ENCODE peak calls at places on chromosomes 16 and 17, in seven cellular contexts. X is ovary, B is heart left ventricle, O is breast epithelium, N is Panc1, D is choroid plexus epithelial cell, C is spleen. A is an unnamed sample.

GRCh38 chr16:75236232-75236631 is 15.2 kb downstream of the BCAR1 start:
- DNase-seq in D (no peak), O (no peak), N (no peak), X (no peak), B (no peak), C (no peak), A (no peak)

GRCh38 chr17:81983639-81984373 is 6.4 kb downstream of the ASPSCR1 start:
- DNase-seq in D (no peak), B (no peak), X (no peak), N (no peak), C (no peak), O (no peak), A (no peak)

GRCh38 chr16:51876934-51877333 is 670.0 kb downstream of the TOX3 start:
- DNase-seq in C (no peak), X (no peak), O (no peak), N (no peak), B (no peak), D (no peak), A (no peak)

GRCh38 chr17:10631701-10632100 is 25.4 kb downstream of the MYH3 start:
- DNase-seq in X (no peak), N (no peak), O (no peak), C (peak; percentile 64), D (no peak), B (no peak), A (no peak)

GRCh38 chr17:10727192-10727591 is 2.6 kb downstream of the TMEM220 start:
- DNase-seq in O (no peak), C (no peak), D (no peak), X (no peak), N (no peak), B (no peak), A (no peak)

GRCh38 chr17:4365628-4366311 is 705 bp downstream of the UBE2G1 start:
- DNase-seq in D (no peak), X (peak; percentile 67), C (peak; percentile 92), O (no peak), B (peak; percentile 47), N (no peak), A (peak; percentile 83)

GRCh38 chr17:9024497-9024896 is 3.2 kb downstream of the NTN1 start:
- DNase-seq in B (no peak), O (no peak), N (no peak), X (no peak), D (no peak), C (no peak), A (no peak)

GRCh38 chr17:72998343-72998742 is 94.1 kb downstream of the SLC39A11 start:
- DNase-seq in X (no peak), C (no peak), B (no peak), O (no peak), D (no peak), N (no peak), A (no peak)

GRCh38 chr16:73020409-73020884 is 27.5 kb downstream of the ZFHX3 start:
- DNase-seq in O (no peak), D (peak; percentile 86), C (no peak), B (peak; percentile 90), N (peak; percentile 33), X (no peak), A (no peak)

GRCh38 chr16:67451704-67452435 is 20.9 kb downstream of the HSD11B2 start:
- DNase-seq in X (no peak), O (no peak), D (no peak), N (no peak), B (no peak), C (no peak), A (no peak)

GRCh38 chr17:72205801-72206200 is 85.0 kb downstream of the SOX9 start:
- DNase-seq in O (no peak), D (no peak), C (no peak), N (no peak), B (no peak), X (no peak), A (no peak)

GRCh38 chr17:32486701-32487459 is at the start of gene CDK5R1:
- DNase-seq in C (peak; percentile 94), X (peak; percentile 82), D (peak; percentile 60), O (no peak), B (peak; percentile 72), N (no peak), A (peak; percentile 85)

GRCh38 chr16:68668266-68668665 is 23.2 kb downstream of the CDH3 start:
- DNase-seq in N (no peak), C (no peak), X (no peak), B (no peak), D (no peak), O (no peak), A (no peak)

GRCh38 chr17:51951737-51952136 is 206.8 kb downstream of the CA10 start:
- DNase-seq in N (no peak), D (no peak), X (no peak), O (no peak), C (no peak), B (no peak), A (no peak)

GRCh38 chr17:77425791-77426641 is 285.2 kb downstream of the SEC14L1 start:
- DNase-seq in N (no peak), O (no peak), B (peak; percentile 36), D (peak; percentile 93), C (no peak), X (peak; percentile 68), A (no peak)

GRCh38 chr17:48589831-48590602 is at the start of gene HOXB3:
- DNase-seq in D (no peak), X (no peak), O (no peak), C (no peak), N (no peak), B (no peak), A (peak; percentile 85)
- H3K4me3 ChIP-seq in D (no peak within 1 kb of the TSS), X (peak within 1 kb of the TSS; percentile 27), O (peak within 1 kb of the TSS; percentile 7), C (peak within 1 kb of the TSS; percentile 7), N (peak within 1 kb of the TSS; percentile 99), B (no peak within 1 kb of the TSS), A (peak within 1 kb of the TSS; percentile 93)

GRCh38 chr16:30870904-30871303 is 23.0 kb downstream of the BCL7C start:
- DNase-seq in C (no peak), D (no peak), O (no peak), X (no peak), B (no peak), N (no peak), A (no peak)

GRCh38 chr16:30875881-30876791 is 17.7 kb downstream of the BCL7C start:
- DNase-seq in D (peak; percentile 25), N (no peak), C (no peak), B (no peak), X (no peak), O (no peak), A (no peak)

GRCh38 chr16:30876867-30877266 is 17.0 kb downstream of the BCL7C start:
- DNase-seq in C (no peak), D (no peak), O (no peak), N (no peak), B (no peak), X (no peak), A (no peak)

GRCh38 chr16:30874244-30874820 is 19.5 kb downstream of the BCL7C start:
- DNase-seq in C (peak; percentile 54), O (no peak), X (no peak), D (no peak), N (no peak), B (peak; percentile 30), A (no peak)

GRCh38 chr16:30874821-30875717 is 18.8 kb downstream of the BCL7C start:
- DNase-seq in D (peak; percentile 91), C (peak; percentile 99), B (peak; percentile 96), X (peak; percentile 88), O (peak; percentile 90), N (peak; percentile 61), A (peak; percentile 97)
- TF ChIP-seq CTCF in D (no peak), C (peak; percentile 18), B (no peak), X (no peak), O (no peak), N (no peak), A (no peak)

GRCh38 chr16:27197004-27197403 is 6.3 kb upstream of the KDM8 start:
- DNase-seq in X (no peak), O (no peak), N (no peak), D (no peak), B (no peak), C (no peak), A (no peak)

GRCh38 chr16:27199747-27200146 is 3.6 kb upstream of the KDM8 start:
- DNase-seq in D (peak; percentile 46), N (no peak), O (no peak), C (peak; percentile 47), X (no peak), B (no peak), A (no peak)

GRCh38 chr16:27195941-27196595 is 7.3 kb upstream of the KDM8 start:
- DNase-seq in C (no peak), O (no peak), N (no peak), D (no peak), B (no peak), X (no peak), A (no peak)

GRCh38 chr16:27198451-27199234 is 4.7 kb upstream of the KDM8 start:
- DNase-seq in O (no peak), C (no peak), B (no peak), D (no peak), X (no peak), N (no peak), A (no peak)

DNA sequence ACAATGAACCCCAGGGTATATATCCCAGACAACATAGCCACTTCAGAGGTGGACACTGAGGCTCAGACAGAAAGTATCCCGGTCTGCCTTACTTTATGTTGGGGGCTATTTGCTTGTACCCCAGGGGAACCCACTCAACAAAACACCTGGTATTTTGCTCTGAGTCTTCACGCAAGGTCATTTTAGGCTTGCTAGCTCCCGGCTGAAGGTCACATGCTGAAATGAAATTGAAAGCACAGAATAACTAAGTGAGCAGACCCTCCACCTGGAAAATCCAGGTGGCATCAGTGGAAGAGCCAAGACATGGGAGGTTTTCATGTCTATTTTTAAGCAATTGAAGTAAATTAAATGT is 4.1 kb upstream of the KDM8 start:
- DNase-seq in B (no peak), X (no peak), C (no peak), N (no peak), D (no peak), O (no peak), A (no peak)
- H3K4me3 ChIP-seq in B (no peak overlapping the region), X (no peak overlapping the region), C (no peak overlapping the region), N (no peak overlapping the region), D (no peak overlapping the region), O (no peak overlapping the region), A (no peak overlapping the region)

DNA sequence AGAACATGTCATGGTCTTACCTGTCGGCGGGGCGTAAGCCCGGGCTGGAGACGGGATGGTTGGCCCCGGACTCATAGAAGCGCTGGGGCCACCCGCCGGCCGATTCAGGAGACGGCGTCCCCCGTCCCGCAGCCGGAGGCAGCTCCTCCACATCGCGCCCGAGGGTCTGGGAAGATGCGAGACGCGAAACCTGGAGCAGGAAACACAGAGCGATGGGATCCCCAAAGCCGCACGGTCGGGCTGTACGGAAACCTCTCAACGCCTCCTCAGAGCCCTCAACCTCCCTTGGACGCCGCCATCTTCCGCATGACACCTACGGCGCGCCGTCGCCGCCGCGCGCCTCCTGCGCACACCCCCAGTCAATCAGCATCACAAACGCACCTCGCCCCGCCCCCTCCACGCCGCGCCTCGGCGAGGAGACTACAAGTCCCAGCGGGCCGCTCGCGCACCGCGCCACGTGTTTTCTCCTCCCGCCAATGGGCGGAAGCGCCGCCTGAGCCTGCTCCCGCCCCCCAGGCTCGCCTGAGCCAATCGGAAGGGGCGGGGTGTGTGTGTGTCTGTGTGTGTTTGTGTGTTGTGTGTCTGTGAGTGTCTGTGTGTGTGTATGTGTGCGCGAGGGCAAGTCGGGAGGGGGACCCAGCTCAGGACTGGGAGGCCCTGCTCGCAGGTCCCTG is at the start of the genes ATPAF2 and GID4:
- DNase-seq in D (peak; percentile 99), O (peak; percentile 100), B (peak; percentile 100), C (peak; percentile 100), N (peak; percentile 92), X (peak; percentile 100), A (peak; percentile 100)
- TF ChIP-seq CTCF in D (no peak), O (no peak), B (no peak), C (no peak), N (no peak), X (no peak), A (no peak)

A was measured in kidney.